ENCODE peak calls at places on chromosome 14, in four cellular contexts. K is AG08395, T is progenitor cell of endocrine pancreas, I is KBM-7. H is an unnamed sample.

GRCh38 chr14:99239661-99240092 is 32.3 kb downstream of the BCL11B start:
- DNase-seq in T (no peak), K (no peak), I (no peak), H (no peak)

GRCh38 chr14:38124496-38124895 is 83.2 kb upstream of the SSTR1 start:
- DNase-seq in T (no peak), I (peak; percentile 60), K (no peak), H (no peak)

GRCh38 chr14:23308721-23309445 is 2.2 kb downstream of the BCL2L2 start:
- DNase-seq in T (no peak), I (no peak), K (no peak), H (no peak)

GRCh38 chr14:73746540-73747385 is 32.6 kb upstream of the PNMA1 start:
- DNase-seq in T (no peak), I (no peak), K (no peak), H (no peak)

GRCh38 chr14:54781936-54782802 is 120.5 kb downstream of the GCH1 start:
- DNase-seq in K (no peak), I (no peak), T (no peak), H (no peak)

GRCh38 chr14:104166698-104167097 is 28.3 kb downstream of the KIF26A start:
- DNase-seq in K (no peak), I (no peak), T (no peak), H (no peak)

GRCh38 chr14:97848351-97848980 is 1051.3 kb downstream of the VRK1 start:
- DNase-seq in T (no peak), K (no peak), I (no peak), H (no peak)

GRCh38 chr14:86858043-86858442 is 1134.9 kb downstream of the GALC start:
- DNase-seq in I (no peak), K (peak; percentile 50), T (no peak), H (no peak)

GRCh38 chr14:64520699-64521098 is 16.1 kb downstream of the ZBTB1 start:
- DNase-seq in T (no peak), I (no peak), K (no peak), H (no peak)